ENCODE peak calls at places on chromosomes 12 and 14, in five cellular contexts. R is small intestine, P is ovary, T is stomach, L is heart right ventricle. F is an unnamed sample.

GRCh38 chr12:45122776-45123380 is 72.0 kb upstream of the DBX2 start:
- DNase-seq in R (peak; percentile 16), P (no peak), T (no peak), L (no peak), F (no peak)

GRCh38 chr12:32270818-32271710 is 128.3 kb upstream of the FGD4 start:
- DNase-seq in R (no peak), P (no peak), T (no peak), L (no peak), F (no peak)

GRCh38 chr12:92930421-92930820 is 1.3 kb upstream of the EEA1 start:
- DNase-seq in R (no peak), P (no peak), T (no peak), L (no peak), F (no peak)

GRCh38 chr14:72201645-72202044 is 269.4 kb downstream of the RGS6 start:
- DNase-seq in R (no peak), P (no peak), T (no peak), L (no peak), F (no peak)

GRCh38 chr12:106586535-106586802 is 3.7 kb downstream of the RFX4 start:
- DNase-seq in R (no peak), P (no peak), T (no peak), L (no peak), F (no peak)

GRCh38 chr12:132837693-132838463 is 9.2 kb upstream of the GOLGA3 start:
- DNase-seq in R (no peak), P (no peak), T (no peak), L (peak; percentile 24), F (peak; percentile 70)

GRCh38 chr14:36942522-36943245 is 229.7 kb downstream of the SLC25A21 start:
- DNase-seq in R (no peak), P (no peak), T (no peak), L (no peak), F (no peak)

GRCh38 chr14:68460541-68460940 is 332.3 kb downstream of the ZFP36L1 start:
- DNase-seq in R (no peak), P (no peak), T (no peak), L (no peak), F (peak; percentile 75)

GRCh38 chr14:69625299-69626131 is 14.1 kb downstream of the SUSD6 start:
- DNase-seq in R (peak; percentile 50), P (no peak), T (peak; percentile 55), L (peak; percentile 54), F (peak; percentile 74)

GRCh38 chr12:45634273-45634917 is 95.1 kb upstream of the ARID2 start:
- DNase-seq in R (no peak), P (no peak), T (no peak), L (no peak), F (no peak)

GRCh38 chr12:113392988-113393579 is 10.6 kb downstream of the SDS start:
- DNase-seq in R (no peak), P (peak; percentile 46), T (no peak), L (no peak), F (no peak)

GRCh38 chr12:50676761-50677160 is 87.1 kb upstream of the ATF1 start:
- DNase-seq in R (no peak), P (no peak), T (no peak), L (no peak), F (no peak)

GRCh38 chr12:124340080-124340900 is 45.4 kb downstream of the RFLNA start:
- DNase-seq in R (no peak), P (no peak), T (no peak), L (no peak), F (no peak)
- H3K27ac ChIP-seq in R (no peak overlapping the region), P (no peak overlapping the region), T (no peak overlapping the region), L (no peak overlapping the region), F (no peak overlapping the region)

DNA sequence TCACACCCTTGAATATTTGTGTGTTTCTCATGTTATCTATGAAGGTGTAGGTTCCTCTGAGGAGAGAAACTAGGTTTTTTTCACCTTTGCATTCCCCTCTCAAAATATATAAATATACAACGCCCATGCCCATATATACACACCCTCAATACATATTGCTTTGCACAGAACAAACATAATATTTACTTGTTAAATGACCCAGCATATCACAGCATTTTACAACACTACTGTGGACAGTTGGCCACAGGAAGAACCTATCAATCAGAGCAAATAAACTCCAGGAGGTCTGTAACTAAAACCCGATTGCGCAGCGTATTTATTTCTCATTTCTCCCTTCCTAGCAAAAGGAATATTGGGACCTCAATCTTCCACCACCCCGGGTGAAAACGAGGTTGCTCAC is 196.0 kb downstream of the SLC5A8 start:
- DNase-seq in R (peak; percentile 1), P (no peak), T (no peak), L (no peak), F (no peak)
- H3K27me3 ChIP-seq in R (no peaks in the 10 kb centered on the region), P (no peaks in the 10 kb centered on the region), T (no peaks in the 10 kb centered on the region), L (no peaks in the 10 kb centered on the region), F (no peaks in the 10 kb centered on the region)

DNA sequence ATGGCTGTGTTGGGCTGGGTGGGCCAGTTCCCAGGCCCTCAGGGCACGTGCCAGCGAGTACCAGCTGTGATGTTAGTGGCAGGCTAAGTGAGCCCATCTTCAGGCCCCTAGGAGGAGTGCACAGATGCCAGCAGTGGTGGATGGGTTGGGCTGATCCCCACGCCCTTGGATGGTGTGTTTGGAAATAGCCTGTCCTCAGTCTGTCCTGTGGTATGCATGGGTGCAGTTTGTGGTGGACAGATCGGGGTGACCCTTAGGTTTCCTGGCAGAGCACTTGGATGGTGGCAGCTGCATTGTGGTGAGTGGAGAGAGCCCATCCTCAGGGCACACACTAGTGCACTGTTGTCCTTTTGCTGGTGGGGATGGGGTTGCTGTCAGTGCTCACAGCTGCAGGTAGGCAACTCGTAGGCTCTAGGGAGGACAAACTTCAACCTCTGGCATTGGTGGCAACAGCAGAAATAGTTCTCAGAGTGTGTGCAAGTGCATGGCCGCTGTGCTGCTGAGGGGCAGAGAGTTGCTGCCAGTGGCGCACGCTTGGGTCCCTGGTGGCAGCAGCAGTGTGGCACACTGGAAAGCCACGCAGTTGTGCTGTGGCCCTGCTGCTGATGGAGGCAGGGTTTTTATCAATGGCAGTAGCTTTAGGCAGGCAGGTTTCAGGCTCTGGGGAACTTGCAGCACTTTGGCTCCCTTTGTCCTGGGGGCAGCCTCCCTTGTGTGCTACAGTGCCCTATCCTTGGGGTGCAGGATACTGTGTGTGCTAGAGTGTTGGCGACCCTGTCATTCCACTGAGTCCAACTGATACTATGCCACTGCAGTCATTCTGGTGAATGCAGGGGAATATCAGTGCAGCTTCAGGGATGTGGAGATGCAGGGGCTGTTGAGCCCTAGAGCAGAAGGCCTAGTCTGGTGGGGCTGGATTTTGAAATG is 65.5 kb downstream of the FBXO33 start:
- DNase-seq in R (no peak), P (no peak), T (no peak), L (no peak), F (no peak)
- H3K27ac ChIP-seq in R (no peak overlapping the region), P (no peak overlapping the region), T (no peak overlapping the region), L (no peak overlapping the region), F (no peak overlapping the region)

DNA sequence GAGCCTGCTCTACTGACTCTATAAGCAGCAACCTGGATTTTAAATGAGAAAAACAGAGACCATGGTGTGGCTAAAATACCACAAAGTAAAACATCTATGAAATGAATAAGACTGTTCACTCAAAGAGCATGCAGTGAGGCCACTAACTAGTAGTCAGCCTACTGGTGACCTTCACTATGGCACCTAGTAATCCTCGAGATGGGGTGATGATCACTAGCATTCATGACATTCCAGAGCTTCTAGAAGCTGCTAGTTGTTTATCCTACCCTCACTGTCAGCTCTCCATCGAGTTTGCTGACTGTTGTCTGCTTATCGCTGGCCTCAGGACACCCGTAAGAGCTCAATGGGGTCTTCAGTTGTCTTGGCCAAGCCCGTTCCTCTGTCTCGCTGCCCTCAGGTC is 13.7 kb downstream of the SPTB start:
- DNase-seq in R (no peak), P (no peak), T (no peak), L (no peak), F (no peak)
- H3K27me3 ChIP-seq in R (no peaks in the 10 kb centered on the region), P (no peaks in the 10 kb centered on the region), T (no peaks in the 10 kb centered on the region), L (peaks cover 8% of the 10 kb centered on the region), F (no peaks in the 10 kb centered on the region)

DNA sequence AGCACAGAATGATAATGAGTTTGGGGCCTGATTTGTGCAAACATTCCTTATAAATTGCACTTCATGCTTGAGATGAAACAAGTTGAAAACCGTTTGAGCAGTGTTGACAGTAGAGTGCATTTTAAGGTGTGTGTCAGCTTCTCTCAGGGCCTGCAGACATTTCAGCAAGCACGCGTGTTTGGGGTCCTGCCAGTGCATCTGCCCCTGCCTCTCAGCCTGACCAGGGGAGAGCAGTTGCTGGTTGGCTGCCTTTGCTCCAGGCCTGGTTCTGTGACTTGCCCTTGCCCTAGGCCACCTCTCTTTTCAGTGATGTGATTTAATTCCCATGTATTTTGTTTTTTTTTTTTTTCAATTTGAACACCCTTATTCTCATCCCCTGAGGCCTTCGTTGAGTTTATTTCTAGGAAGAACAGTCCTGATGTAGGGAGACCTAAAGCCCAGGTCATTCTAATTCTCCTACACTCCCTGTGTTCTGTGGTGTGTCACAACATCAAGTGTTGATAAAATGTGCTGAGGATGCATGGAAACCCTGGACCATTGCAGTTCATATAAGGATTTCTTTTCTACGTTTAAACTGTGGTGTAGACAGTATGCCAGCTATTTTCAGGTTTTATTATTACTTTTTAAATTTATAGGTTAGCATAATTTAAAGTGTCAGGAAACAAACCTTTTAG is 40.1 kb upstream of the AMN start:
- DNase-seq in R (no peak), P (no peak), T (no peak), L (no peak), F (no peak)
- H3K27ac ChIP-seq in R (no peak overlapping the region), P (no peak overlapping the region), T (no peak overlapping the region), L (no peak overlapping the region), F (no peak overlapping the region)

GRCh38 chr12:131830335-131831020 is 2.3 kb downstream of the MMP17 start:
- DNase-seq in R (peak; percentile 17), P (peak; percentile 88), T (peak; percentile 59), L (peak; percentile 86), F (no peak)

GRCh38 chr12:131828671-131829350 is 618 bp downstream of the MMP17 start:
- DNase-seq in R (no peak), P (peak; percentile 21), T (no peak), L (no peak), F (no peak)

GRCh38 chr12:131827961-131828534 is at the start of gene MMP17:
- DNase-seq in R (no peak), P (peak; percentile 68), T (no peak), L (peak; percentile 54), F (no peak)

GRCh38 chr12:131829795-131830334 is 1.7 kb downstream of the MMP17 start:
- DNase-seq in R (no peak), P (peak; percentile 48), T (no peak), L (no peak), F (no peak)

GRCh38 chr12:131829351-131829794 is 1.2 kb downstream of the MMP17 start:
- DNase-seq in R (no peak), P (peak; percentile 53), T (no peak), L (no peak), F (no peak)
- H3K27me3 ChIP-seq in R (peaks cover 19% of the 10 kb centered on the region), P (no peaks in the 10 kb centered on the region), T (peaks cover 62% of the 10 kb centered on the region), L (peaks cover 60% of the 10 kb centered on the region), F (peaks cover 15% of the 10 kb centered on the region)

GRCh38 chr12:56130876-56131275 is 2.8 kb downstream of the ESYT1 start:
- DNase-seq in R (no peak), P (no peak), T (no peak), L (no peak), F (no peak)
- H3K27ac ChIP-seq in R (no peak overlapping the region), P (no peak overlapping the region), T (no peak overlapping the region), L (no peak overlapping the region), F (no peak overlapping the region)